ENCODE peak calls at places on chromosome 1, in five cellular contexts. One of them, this sample, is unnamed.

GRCh38 chr1:242243472-242243871 is 244.6 kb upstream of the MAP1LC3C start:
- DNase-seq in stomach: no peak
- DNase-seq in IMR-90: no peak
- DNase-seq in transverse colon: no peak
- DNase-seq in ovary: no peak
- DNase-seq in this sample: no peak

GRCh38 chr1:3734602-3735001 is 17.6 kb upstream of the CCDC27 start:
- DNase-seq in transverse colon: no peak
- DNase-seq in stomach: no peak
- DNase-seq in ovary: peak; percentile 30
- DNase-seq in IMR-90: no peak
- DNase-seq in this sample: peak; percentile 42

GRCh38 chr1:218971166-218971565 is 202.5 kb upstream of the LYPLAL1 start:
- DNase-seq in IMR-90: peak; percentile 39
- DNase-seq in ovary: no peak
- DNase-seq in transverse colon: no peak
- DNase-seq in stomach: no peak
- DNase-seq in this sample: no peak

GRCh38 chr1:178055779-178056471 is 38.0 kb upstream of the RASAL2 start:
- DNase-seq in ovary: no peak
- DNase-seq in stomach: peak; percentile 32
- DNase-seq in IMR-90: peak; percentile 25
- DNase-seq in transverse colon: no peak
- DNase-seq in this sample: no peak

GRCh38 chr1:208086116-208086515 is 158.1 kb downstream of the PLXNA2 start:
- DNase-seq in IMR-90: peak; percentile 45
- DNase-seq in transverse colon: no peak
- DNase-seq in stomach: no peak
- DNase-seq in ovary: no peak
- DNase-seq in this sample: no peak

GRCh38 chr1:25673962-25674928 is 57.7 kb downstream of the MAN1C1 start:
- DNase-seq in transverse colon: no peak
- DNase-seq in stomach: no peak
- DNase-seq in IMR-90: no peak
- DNase-seq in ovary: no peak
- DNase-seq in this sample: no peak

GRCh38 chr1:104238991-104239390 is 489.3 kb downstream of the AMY1C start:
- DNase-seq in stomach: no peak
- DNase-seq in IMR-90: no peak
- DNase-seq in ovary: no peak
- DNase-seq in transverse colon: no peak
- DNase-seq in this sample: no peak

GRCh38 chr1:231940721-231941120 is 314.1 kb downstream of the DISC1 start:
- DNase-seq in ovary: no peak
- DNase-seq in stomach: no peak
- DNase-seq in transverse colon: no peak
- DNase-seq in IMR-90: no peak
- DNase-seq in this sample: no peak

GRCh38 chr1:43550598-43551246 is 20.0 kb downstream of the PTPRF start:
- DNase-seq in ovary: no peak
- DNase-seq in stomach: no peak
- DNase-seq in transverse colon: no peak
- DNase-seq in IMR-90: no peak
- DNase-seq in this sample: peak; percentile 40

GRCh38 chr1:28595412-28596191 is 3.5 kb downstream of the RAB42 start:
- DNase-seq in transverse colon: no peak
- DNase-seq in IMR-90: no peak
- DNase-seq in stomach: no peak
- DNase-seq in ovary: no peak
- DNase-seq in this sample: no peak

GRCh38 chr1:110012100-110012499 is 22.3 kb upstream of the STRIP1 start:
- DNase-seq in ovary: no peak
- DNase-seq in stomach: no peak
- DNase-seq in transverse colon: no peak
- DNase-seq in IMR-90: no peak
- DNase-seq in this sample: no peak

GRCh38 chr1:76124196-76124595 is 49.6 kb downstream of the ST6GALNAC3 start:
- DNase-seq in transverse colon: no peak
- DNase-seq in IMR-90: no peak
- DNase-seq in stomach: no peak
- DNase-seq in ovary: no peak
- DNase-seq in this sample: no peak

GRCh38 chr1:84996846-84997666 is at the start of gene MCOLN2:
- DNase-seq in IMR-90: peak; percentile 1
- DNase-seq in stomach: peak; percentile 34
- DNase-seq in ovary: peak; percentile 40
- DNase-seq in transverse colon: peak; percentile 45
- DNase-seq in this sample: peak; percentile 29

GRCh38 chr1:44803312-44804095 is 3.3 kb downstream of the PLK3 start:
- DNase-seq in transverse colon: no peak
- DNase-seq in IMR-90: no peak
- DNase-seq in ovary: peak; percentile 39
- DNase-seq in stomach: no peak
- DNase-seq in this sample: no peak

GRCh38 chr1:56073614-56074356 is 505.6 kb downstream of the PLPP3 start:
- DNase-seq in transverse colon: peak; percentile 50
- DNase-seq in stomach: peak; percentile 63
- DNase-seq in ovary: peak; percentile 82
- DNase-seq in IMR-90: peak; percentile 88
- DNase-seq in this sample: peak; percentile 55

GRCh38 chr1:67441183-67441582 is 11.0 kb upstream of the SERBP1 start:
- DNase-seq in ovary: peak; percentile 69
- DNase-seq in transverse colon: peak; percentile 26
- DNase-seq in IMR-90: peak; percentile 61
- DNase-seq in stomach: peak; percentile 64
- DNase-seq in this sample: peak; percentile 42

GRCh38 chr1:153531638-153532037 is 4.2 kb downstream of the S100A6 start:
- DNase-seq in transverse colon: no peak
- DNase-seq in ovary: peak; percentile 8
- DNase-seq in IMR-90: no peak
- DNase-seq in stomach: no peak
- DNase-seq in this sample: no peak

GRCh38 chr1:229148041-229148671 is 122.8 kb upstream of the RAB4A start:
- DNase-seq in transverse colon: no peak
- DNase-seq in ovary: peak; percentile 65
- DNase-seq in stomach: peak; percentile 40
- DNase-seq in IMR-90: no peak
- DNase-seq in this sample: no peak

GRCh38 chr1:193070395-193070753 is 11.0 kb downstream of the RO60 start:
- DNase-seq in transverse colon: no peak
- DNase-seq in IMR-90: no peak
- DNase-seq in ovary: no peak
- DNase-seq in stomach: no peak
- DNase-seq in this sample: no peak

DNA sequence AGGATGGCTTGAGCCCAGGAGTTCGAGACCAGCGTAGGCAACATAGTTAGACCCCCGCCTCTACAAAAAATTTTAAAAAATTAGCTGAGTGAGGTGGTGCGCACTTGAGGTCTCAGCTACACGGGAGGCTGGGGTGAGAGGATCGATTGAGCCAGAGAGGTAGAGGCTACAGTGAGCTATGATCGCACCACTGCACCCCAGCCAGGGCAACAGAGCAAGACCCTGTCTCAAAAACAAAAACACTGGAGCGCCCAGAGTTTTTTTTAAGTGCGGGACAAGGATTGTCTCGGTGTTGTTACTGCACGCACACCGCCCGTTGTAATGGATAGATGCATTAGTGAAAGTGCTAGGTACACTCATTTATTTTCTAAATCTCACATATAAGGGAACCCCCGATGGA is 37.1 kb downstream of the PIK3CD start:
- DNase-seq in transverse colon: no peak
- DNase-seq in IMR-90: no peak
- DNase-seq in stomach: no peak
- DNase-seq in ovary: no peak
- DNase-seq in this sample: no peak
- H3K4me3 ChIP-seq in transverse colon: peak overlapping the region; percentile 81
- H3K4me3 ChIP-seq in IMR-90: no peak overlapping the region
- H3K4me3 ChIP-seq in stomach: peak overlapping the region; percentile 78
- H3K4me3 ChIP-seq in ovary: peak overlapping the region; percentile 47
- H3K4me3 ChIP-seq in this sample: peak overlapping the region; percentile 80

DNA sequence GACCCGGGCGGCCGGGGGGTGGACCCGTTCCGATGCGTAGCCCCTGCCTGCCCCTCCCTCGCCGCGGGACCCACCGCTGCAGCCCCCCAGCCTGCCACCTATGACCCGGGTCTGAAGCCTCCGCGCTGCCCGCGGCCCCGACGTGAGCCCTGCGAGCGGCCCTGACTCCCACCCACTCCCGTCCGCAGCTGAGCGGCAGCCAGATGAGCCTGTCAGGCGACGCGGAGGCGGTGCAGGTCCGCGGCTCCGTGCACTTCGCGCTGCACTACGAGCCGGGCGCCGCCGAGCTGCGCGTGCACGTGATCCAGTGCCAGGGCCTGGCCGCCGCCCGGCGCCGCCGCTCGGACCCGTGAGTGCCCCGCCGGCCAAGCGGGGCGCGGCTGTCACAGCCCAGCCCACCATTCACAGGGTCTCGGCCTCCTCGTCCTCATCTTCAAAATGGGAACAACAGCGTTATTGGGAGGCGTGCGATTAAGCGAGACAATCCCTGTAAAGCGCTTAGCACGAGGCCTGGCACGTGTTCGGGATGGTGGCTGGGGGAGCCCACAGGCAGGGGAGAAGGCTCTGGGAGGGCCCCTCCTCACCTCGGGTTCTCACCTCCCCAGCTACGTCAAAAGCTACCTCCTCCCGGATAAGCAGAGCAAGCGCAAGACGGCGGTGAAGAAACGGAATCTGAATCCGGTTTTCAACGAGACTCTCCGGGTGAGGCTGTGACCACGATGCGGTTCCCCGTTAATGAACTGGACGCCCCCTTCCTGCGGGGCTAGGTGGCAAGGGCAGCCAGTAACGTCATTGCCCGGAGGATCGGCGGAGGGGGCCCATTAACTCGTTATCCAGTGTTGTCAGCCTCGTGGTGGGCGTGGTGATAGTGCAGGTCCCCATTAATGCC is 8.2 kb downstream of the SYTL1 start:
- DNase-seq in IMR-90: peak; percentile 60
- DNase-seq in transverse colon: peak; percentile 72
- DNase-seq in stomach: peak; percentile 79
- DNase-seq in ovary: peak; percentile 79
- DNase-seq in this sample: peak; percentile 70
- TF ChIP-seq POLR2A in IMR-90: no peak
- TF ChIP-seq POLR2A in transverse colon: no peak
- TF ChIP-seq POLR2A in stomach: no peak
- TF ChIP-seq POLR2A in ovary: no peak
- TF ChIP-seq POLR2A in this sample: no peak

DNA sequence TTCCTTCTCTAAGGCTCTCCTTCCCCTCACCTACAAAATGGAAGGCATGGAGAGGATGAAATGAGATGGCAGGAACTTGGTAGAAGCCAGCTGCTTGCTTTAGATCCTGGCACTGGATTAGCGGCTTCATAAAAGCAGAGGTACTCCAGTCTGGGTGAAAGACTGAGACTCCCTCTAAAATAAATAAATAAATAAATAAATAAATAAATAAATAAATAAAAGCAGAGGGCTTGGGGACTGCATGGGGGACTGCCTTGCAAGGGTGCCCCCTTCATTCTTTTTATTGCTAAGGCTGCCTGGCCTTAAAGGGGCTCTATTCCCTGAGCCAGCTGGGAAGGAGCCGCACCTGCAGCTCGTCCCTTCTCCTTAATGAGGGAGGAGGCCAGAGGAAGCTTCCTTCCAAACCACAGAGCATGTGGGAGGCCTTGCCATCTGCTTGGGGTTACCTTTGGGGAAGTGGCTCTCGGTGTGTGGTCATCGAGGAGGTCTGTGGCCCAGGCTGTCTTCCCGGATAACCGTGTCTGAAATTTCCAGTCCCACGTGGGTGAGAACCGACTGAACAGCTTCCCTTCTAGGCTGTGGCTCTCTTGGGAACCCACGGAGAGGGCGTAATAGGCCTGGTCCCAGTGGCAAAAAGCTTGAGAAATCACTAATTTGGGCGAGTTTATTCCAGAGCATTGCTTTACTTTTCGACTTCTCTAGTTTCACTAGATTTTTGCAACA is 2.0 kb upstream of the ATP13A2 start:
- DNase-seq in IMR-90: no peak
- DNase-seq in ovary: peak; percentile 16
- DNase-seq in transverse colon: peak; percentile 37
- DNase-seq in stomach: no peak
- DNase-seq in this sample: peak; percentile 34
- H3K4me1 ChIP-seq in IMR-90: peaks cover 10% of the 10 kb centered on the region
- H3K4me1 ChIP-seq in ovary: peaks cover 12% of the 10 kb centered on the region
- H3K4me1 ChIP-seq in transverse colon: peaks cover 22% of the 10 kb centered on the region
- H3K4me1 ChIP-seq in stomach: peaks cover 32% of the 10 kb centered on the region
- H3K4me1 ChIP-seq in this sample: peaks cover 10% of the 10 kb centered on the region

DNA sequence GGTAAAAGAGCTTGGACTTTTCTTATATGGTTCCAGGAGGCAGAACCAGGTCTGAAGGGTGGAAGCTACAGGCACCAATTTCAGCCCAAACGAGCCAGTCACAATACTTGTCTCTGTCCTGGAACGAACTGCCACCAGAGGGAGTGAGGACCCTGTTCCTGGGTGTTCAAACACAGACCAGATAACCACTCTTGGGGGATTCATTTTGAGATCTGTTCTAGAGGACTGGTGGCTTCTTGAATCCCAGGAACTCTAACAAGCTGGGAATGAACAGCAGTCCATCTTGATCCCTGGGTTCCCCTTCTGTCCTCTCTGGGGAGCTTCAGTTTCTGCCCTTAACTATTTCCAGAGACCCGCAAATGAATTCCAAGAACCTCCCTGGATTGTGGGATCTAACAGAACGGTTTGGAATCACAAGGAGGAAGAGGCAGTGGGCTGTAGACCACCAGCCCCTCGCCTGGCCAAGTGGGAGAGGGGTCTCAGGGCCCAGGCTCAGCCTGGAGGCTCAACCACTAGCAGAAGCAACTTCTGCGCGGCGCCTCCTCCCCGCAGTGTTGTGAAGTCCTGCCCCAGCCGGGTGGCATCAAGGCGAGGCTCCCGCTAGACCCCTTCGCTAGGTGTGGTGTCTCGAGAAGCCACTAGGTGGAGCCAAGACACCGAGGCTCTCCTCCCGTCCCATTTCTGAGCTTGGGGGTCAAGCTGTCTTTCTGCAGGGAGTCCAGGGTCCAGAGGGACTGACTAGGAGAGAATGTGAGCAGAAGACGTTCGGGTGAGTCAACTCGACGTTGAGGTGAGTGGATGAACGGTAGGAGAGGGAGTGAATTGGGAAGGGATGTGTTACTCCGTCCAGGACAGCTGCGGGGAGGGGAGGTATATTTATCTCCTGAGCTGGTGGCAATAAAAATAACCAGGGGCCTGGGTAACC is 12.1 kb upstream of the NES start:
- DNase-seq in transverse colon: peak; percentile 80
- DNase-seq in IMR-90: peak; percentile 80
- DNase-seq in stomach: peak; percentile 79
- DNase-seq in ovary: peak; percentile 84
- DNase-seq in this sample: peak; percentile 82
- H3K4me3 ChIP-seq in transverse colon: no peak overlapping the region
- H3K4me3 ChIP-seq in IMR-90: peak overlapping the region; percentile 13
- H3K4me3 ChIP-seq in stomach: no peak overlapping the region
- H3K4me3 ChIP-seq in ovary: no peak overlapping the region
- H3K4me3 ChIP-seq in this sample: peak overlapping the region; percentile 5